ENCODE peak calls at places on chromosomes 7 and 10, in four cellular contexts. One of them, this sample, is unnamed.

GRCh38 chr7:2203551-2204300 is 29.0 kb downstream of the MAD1L1 start:
- DNase-seq in fibroblast of the aortic adventitia: peak; percentile 37
- DNase-seq in A673: no peak
- DNase-seq in foreskin fibroblast: peak; percentile 23
- DNase-seq in this sample: peak; percentile 24

GRCh38 chr7:95476904-95477594 is 8.7 kb upstream of the ASB4 start:
- DNase-seq in fibroblast of the aortic adventitia: peak; percentile 82
- DNase-seq in foreskin fibroblast: peak; percentile 82
- DNase-seq in A673: peak; percentile 85
- DNase-seq in this sample: peak; percentile 89

GRCh38 chr10:119502618-119503155 is 39.8 kb downstream of the RGS10 start:
- DNase-seq in foreskin fibroblast: no peak
- DNase-seq in fibroblast of the aortic adventitia: no peak
- DNase-seq in A673: no peak
- DNase-seq in this sample: no peak

GRCh38 chr7:114939484-114940097 is 17.7 kb downstream of the MDFIC start:
- DNase-seq in A673: no peak
- DNase-seq in fibroblast of the aortic adventitia: no peak
- DNase-seq in foreskin fibroblast: no peak
- DNase-seq in this sample: no peak

GRCh38 chr7:65453631-65454030 is 80.0 kb downstream of the ZNF92 start:
- DNase-seq in foreskin fibroblast: no peak
- DNase-seq in A673: no peak
- DNase-seq in fibroblast of the aortic adventitia: no peak
- DNase-seq in this sample: no peak

GRCh38 chr10:1420663-1421362 is 316.5 kb downstream of the ADARB2 start:
- DNase-seq in foreskin fibroblast: no peak
- DNase-seq in fibroblast of the aortic adventitia: no peak
- DNase-seq in A673: peak; percentile 68
- DNase-seq in this sample: peak; percentile 15

GRCh38 chr7:32163141-32163806 is 93.1 kb upstream of the PDE1C start:
- DNase-seq in A673: peak; percentile 83
- DNase-seq in fibroblast of the aortic adventitia: peak; percentile 99
- DNase-seq in foreskin fibroblast: peak; percentile 88
- DNase-seq in this sample: peak; percentile 77

GRCh38 chr10:2476236-2476814 is 591.0 kb upstream of the PFKP start:
- DNase-seq in A673: no peak
- DNase-seq in fibroblast of the aortic adventitia: no peak
- DNase-seq in foreskin fibroblast: no peak
- DNase-seq in this sample: no peak

GRCh38 chr10:29533696-29534285 is 101.0 kb downstream of the SVIL start:
- DNase-seq in fibroblast of the aortic adventitia: peak; percentile 27
- DNase-seq in A673: no peak
- DNase-seq in foreskin fibroblast: no peak
- DNase-seq in this sample: no peak

GRCh38 chr7:82624965-82625364 is 181.4 kb upstream of the CACNA2D1 start:
- DNase-seq in fibroblast of the aortic adventitia: no peak
- DNase-seq in A673: no peak
- DNase-seq in foreskin fibroblast: no peak
- DNase-seq in this sample: no peak

GRCh38 chr7:24113506-24113905 is 170.5 kb upstream of the NPY start:
- DNase-seq in foreskin fibroblast: no peak
- DNase-seq in fibroblast of the aortic adventitia: no peak
- DNase-seq in A673: no peak
- DNase-seq in this sample: no peak

GRCh38 chr10:60098676-60099601 is 192.6 kb upstream of the CCDC6 start:
- DNase-seq in foreskin fibroblast: peak; percentile 13
- DNase-seq in fibroblast of the aortic adventitia: no peak
- DNase-seq in A673: peak; percentile 46
- DNase-seq in this sample: no peak

GRCh38 chr10:112650588-112651030 is 203.6 kb downstream of the VTI1A start:
- DNase-seq in A673: no peak
- DNase-seq in foreskin fibroblast: peak; percentile 32
- DNase-seq in fibroblast of the aortic adventitia: peak; percentile 21
- DNase-seq in this sample: peak; percentile 34

GRCh38 chr7:36736827-36737211 is 12.5 kb upstream of the AOAH start:
- DNase-seq in A673: no peak
- DNase-seq in fibroblast of the aortic adventitia: no peak
- DNase-seq in foreskin fibroblast: no peak
- DNase-seq in this sample: no peak

GRCh38 chr7:133857376-133858119 is 269.6 kb upstream of the LRGUK start:
- DNase-seq in A673: no peak
- DNase-seq in fibroblast of the aortic adventitia: no peak
- DNase-seq in foreskin fibroblast: no peak
- DNase-seq in this sample: no peak

GRCh38 chr7:109282726-109283125 is 713.1 kb downstream of the DNAJB9 start:
- DNase-seq in fibroblast of the aortic adventitia: peak; percentile 0
- DNase-seq in A673: no peak
- DNase-seq in foreskin fibroblast: no peak
- DNase-seq in this sample: peak; percentile 8

GRCh38 chr10:11610855-11611247 is 599 bp downstream of the USP6NL start:
- DNase-seq in A673: peak; percentile 72
- DNase-seq in foreskin fibroblast: peak; percentile 66
- DNase-seq in fibroblast of the aortic adventitia: peak; percentile 45
- DNase-seq in this sample: peak; percentile 59

DNA sequence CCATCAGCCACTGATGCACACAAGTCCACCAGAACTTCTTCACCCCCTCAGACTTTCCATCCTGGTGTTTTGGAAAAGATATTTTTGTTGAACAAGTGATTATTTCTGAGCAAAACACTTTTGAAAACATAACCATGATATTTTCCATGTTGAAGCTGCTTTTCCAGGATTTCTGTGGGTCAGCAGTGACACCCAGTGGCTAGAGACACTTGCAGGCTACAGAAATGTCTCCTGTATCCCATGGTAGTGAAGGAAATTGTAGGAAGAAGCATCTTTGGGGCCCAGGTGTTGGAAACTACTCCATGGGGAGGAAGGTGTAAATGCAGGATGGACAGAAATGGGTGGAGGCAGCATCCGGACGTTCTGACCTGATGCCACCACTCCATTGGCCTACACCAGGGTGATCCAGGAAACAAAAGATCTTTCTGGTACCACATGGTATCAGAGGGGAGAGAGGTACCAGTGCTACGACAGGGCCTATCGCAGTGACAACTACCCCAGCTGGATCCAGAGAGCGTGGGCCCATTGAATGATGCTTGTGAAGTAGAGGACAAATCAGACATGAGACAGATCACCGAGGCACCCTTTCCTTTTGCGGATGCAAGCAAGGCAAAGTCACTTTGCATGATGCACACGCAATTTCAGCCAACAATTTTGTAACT is 111.7 kb upstream of the COBL start:
- DNase-seq in fibroblast of the aortic adventitia: no peak
- DNase-seq in foreskin fibroblast: no peak
- DNase-seq in A673: no peak
- DNase-seq in this sample: peak; percentile 3
- TF ChIP-seq CTCF in fibroblast of the aortic adventitia: no peak
- TF ChIP-seq CTCF in foreskin fibroblast: no peak
- TF ChIP-seq CTCF in A673: no peak
- TF ChIP-seq CTCF in this sample: no peak

DNA sequence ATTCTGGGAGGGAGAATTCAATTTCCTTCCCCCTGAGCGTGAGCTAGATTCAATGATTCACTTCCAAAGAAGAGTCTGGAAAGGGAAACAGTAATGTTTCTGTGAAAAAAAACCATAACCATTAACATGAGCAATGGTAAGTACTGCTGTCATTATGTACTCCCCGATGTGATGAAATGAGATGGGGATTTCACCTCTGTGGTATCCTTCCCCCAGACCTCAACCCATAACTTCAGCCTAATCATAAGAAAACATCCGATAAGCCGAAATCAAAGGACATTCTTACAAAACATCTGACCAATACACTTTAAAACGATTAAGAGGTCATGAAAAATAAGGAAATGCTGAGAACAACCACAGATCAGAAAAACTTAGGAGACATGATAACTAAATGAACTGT is 27.2 kb downstream of the EZH2 start:
- DNase-seq in fibroblast of the aortic adventitia: peak; percentile 15
- DNase-seq in A673: no peak
- DNase-seq in foreskin fibroblast: no peak
- DNase-seq in this sample: peak; percentile 45
- H3K4me3 ChIP-seq in fibroblast of the aortic adventitia: no peak overlapping the region
- H3K4me3 ChIP-seq in A673: no peak overlapping the region
- H3K4me3 ChIP-seq in foreskin fibroblast: no peak overlapping the region
- H3K4me3 ChIP-seq in this sample: peak overlapping the region; percentile 5

DNA sequence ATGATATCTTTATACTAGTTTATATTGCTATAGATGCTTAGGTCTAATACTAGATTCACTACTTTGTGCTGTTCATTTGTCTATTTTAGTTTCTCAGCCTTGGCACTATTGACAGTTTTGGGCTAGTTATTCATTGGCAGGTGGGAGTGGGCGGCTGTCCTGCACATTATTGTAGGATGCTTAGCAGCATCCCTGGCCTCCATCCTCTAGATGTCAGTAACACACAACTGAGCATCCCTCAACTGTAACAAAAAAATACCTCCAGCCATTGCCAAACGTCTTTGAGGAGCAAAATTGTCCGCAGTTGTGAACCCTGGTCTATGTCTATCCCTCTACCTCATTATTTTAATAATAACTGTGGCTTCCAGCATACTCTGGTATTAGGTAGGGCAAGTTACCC is 34.4 kb upstream of the PNLIP start:
- DNase-seq in fibroblast of the aortic adventitia: no peak
- DNase-seq in A673: no peak
- DNase-seq in foreskin fibroblast: no peak
- DNase-seq in this sample: no peak
- TF ChIP-seq CTCF in fibroblast of the aortic adventitia: no peak
- TF ChIP-seq CTCF in A673: no peak
- TF ChIP-seq CTCF in foreskin fibroblast: no peak
- TF ChIP-seq CTCF in this sample: no peak

DNA sequence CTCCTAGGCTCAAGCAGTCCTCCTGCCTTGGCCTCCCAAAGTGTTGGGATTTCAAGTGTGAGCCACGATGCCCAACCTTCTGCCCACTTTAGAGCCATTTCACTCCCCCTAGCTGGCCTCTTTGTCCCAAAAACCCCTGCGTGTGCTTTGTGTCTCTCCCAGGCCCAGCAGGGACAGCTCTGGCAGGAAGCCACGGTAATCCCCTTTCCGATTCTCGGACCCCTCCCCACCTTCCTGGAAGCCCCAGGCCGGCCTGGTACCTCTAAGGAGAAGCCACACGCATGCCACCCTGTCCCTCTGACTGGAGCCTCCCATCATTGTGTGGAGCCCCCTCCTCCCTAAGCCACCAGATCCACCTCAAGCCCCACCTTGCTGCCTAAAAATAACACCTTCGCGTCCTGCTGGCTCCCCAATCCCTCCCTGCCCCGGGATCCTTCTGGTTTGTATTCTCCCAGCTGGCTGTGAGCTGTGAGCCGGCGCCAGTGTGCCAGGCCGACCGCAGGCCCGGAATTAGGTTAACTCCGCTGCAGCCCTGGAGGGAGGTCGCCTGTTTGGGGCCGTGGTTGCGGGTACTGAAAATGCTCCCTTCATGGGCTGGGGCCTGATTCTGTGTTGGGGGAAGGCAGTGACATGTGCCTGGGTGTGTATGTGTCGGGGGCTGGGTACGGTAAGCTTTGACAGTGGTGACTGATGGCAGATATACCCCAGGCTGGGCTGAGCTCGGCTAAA is 16.3 kb upstream of the SRRM3 start:
- DNase-seq in foreskin fibroblast: no peak
- DNase-seq in A673: no peak
- DNase-seq in fibroblast of the aortic adventitia: no peak
- DNase-seq in this sample: no peak
- H3K4me3 ChIP-seq in foreskin fibroblast: no peak overlapping the region
- H3K4me3 ChIP-seq in A673: no peak overlapping the region
- H3K4me3 ChIP-seq in fibroblast of the aortic adventitia: no peak overlapping the region
- H3K4me3 ChIP-seq in this sample: no peak overlapping the region

GRCh38 chr7:100859856-100860255 is 7.3 kb upstream of the TRIP6 start:
- DNase-seq in A673: no peak
- DNase-seq in foreskin fibroblast: no peak
- DNase-seq in fibroblast of the aortic adventitia: no peak
- DNase-seq in this sample: no peak

GRCh38 chr7:100864263-100864845 is 2.8 kb upstream of the TRIP6 start:
- DNase-seq in A673: no peak
- DNase-seq in fibroblast of the aortic adventitia: no peak
- DNase-seq in foreskin fibroblast: no peak
- DNase-seq in this sample: no peak

GRCh38 chr7:100863406-100863950 is 3.7 kb upstream of the TRIP6 start:
- DNase-seq in A673: no peak
- DNase-seq in fibroblast of the aortic adventitia: no peak
- DNase-seq in foreskin fibroblast: no peak
- DNase-seq in this sample: peak; percentile 23

GRCh38 chr7:100860702-100861615 is 6.2 kb upstream of the TRIP6 start:
- DNase-seq in foreskin fibroblast: no peak
- DNase-seq in A673: no peak
- DNase-seq in fibroblast of the aortic adventitia: no peak
- DNase-seq in this sample: no peak

GRCh38 chr7:100861616-100861985 is 5.6 kb upstream of the TRIP6 start:
- DNase-seq in foreskin fibroblast: no peak
- DNase-seq in fibroblast of the aortic adventitia: no peak
- DNase-seq in A673: no peak
- DNase-seq in this sample: no peak
- TF ChIP-seq CTCF in foreskin fibroblast: no peak
- TF ChIP-seq CTCF in fibroblast of the aortic adventitia: no peak
- TF ChIP-seq CTCF in A673: no peak
- TF ChIP-seq CTCF in this sample: no peak

GRCh38 chr10:122495406-122496340 is 34.3 kb downstream of the HTRA1 start:
- DNase-seq in A673: peak; percentile 75
- DNase-seq in fibroblast of the aortic adventitia: peak; percentile 93
- DNase-seq in foreskin fibroblast: no peak
- DNase-seq in this sample: peak; percentile 77
- H3K4me3 ChIP-seq in A673: no peak overlapping the region
- H3K4me3 ChIP-seq in fibroblast of the aortic adventitia: no peak overlapping the region
- H3K4me3 ChIP-seq in foreskin fibroblast: no peak overlapping the region
- H3K4me3 ChIP-seq in this sample: no peak overlapping the region

This sample was measured in choroid plexus epithelial cell.